ENCODE peak calls at places on chromosomes 16 and 17, in six cellular contexts. S is mesenchymal stem cell, G is IMR-90, U is neuronal stem cell, V is H1, Q is H9. I is an unnamed sample.

GRCh38 chr16:46748775-46749705 is 896 bp upstream of the MYLK3 start:
- DNase-seq in Q (no peak), U (no peak), S (peak), V (no peak), G (no peak), I (no peak)

GRCh38 chr17:43554857-43555256 is 8.7 kb upstream of the ETV4 start:
- DNase-seq in S (no peak), V (no peak), U (no peak), G (no peak), Q (no peak), I (no peak)

GRCh38 chr17:30363715-30364202 is 15.0 kb upstream of the CPD start:
- DNase-seq in G (peak), Q (no peak), V (no peak), U (no peak), S (peak), I (peak)

GRCh38 chr17:37774508-37774907 is 29.6 kb upstream of the HNF1B start:
- DNase-seq in G (no peak), Q (no peak), V (no peak), S (no peak), U (no peak), I (no peak)

GRCh38 chr17:30212750-30213149 is 22.7 kb downstream of the SLC6A4 start:
- DNase-seq in G (no peak), U (no peak), V (no peak), S (no peak), Q (no peak), I (peak)

GRCh38 chr17:50772251-50772650 is 4.9 kb upstream of the ANKRD40CL start:
- DNase-seq in G (no peak), Q (peak), S (no peak), V (no peak), U (no peak), I (no peak)

GRCh38 chr16:48385272-48385953 is at the start of gene SIAH1:
- DNase-seq in G (peak), Q (peak), U (peak), S (peak), V (peak), I (peak)

GRCh38 chr16:19291459-19291858 is 5.9 kb downstream of the CLEC19A start:
- DNase-seq in U (peak), V (no peak), S (peak), G (no peak), Q (peak), I (peak)

GRCh38 chr16:48123104-48123788 is 32.5 kb downstream of the ABCC12 start:
- DNase-seq in V (no peak), Q (no peak), G (peak), U (no peak), S (peak), I (peak)

GRCh38 chr16:11515540-11516430 is 70.9 kb downstream of the LITAF start:
- DNase-seq in Q (no peak), U (no peak), S (no peak), G (no peak), V (no peak), I (no peak)
- H4K91ac ChIP-seq in Q (no peak), U (no peak), S (no peak), G (no peak), V (no peak), I (no peak)

GRCh38 chr16:59090501-59090900 is 356.4 kb upstream of the GOT2 start:
- DNase-seq in U (no peak), G (no peak), S (no peak), V (no peak), Q (no peak), I (no peak)
- H4K91ac ChIP-seq in U (no peak), G (no peak), S (no peak), V (no peak), Q (no peak), I (no peak)

GRCh38 chr16:69039333-69039941 is 66.0 kb upstream of the HAS3 start:
- DNase-seq in Q (no peak), U (no peak), V (no peak), S (peak), G (peak), I (peak)

GRCh38 chr16:69035375-69035774 is 70.1 kb upstream of the HAS3 start:
- DNase-seq in U (no peak), G (no peak), S (no peak), V (no peak), Q (no peak), I (no peak)

GRCh38 chr16:69040144-69040909 is 65.1 kb upstream of the HAS3 start:
- DNase-seq in Q (no peak), U (no peak), S (peak), G (peak), V (no peak), I (no peak)

GRCh38 chr16:69036399-69037091 is 68.9 kb upstream of the HAS3 start:
- DNase-seq in G (no peak), Q (no peak), V (no peak), S (no peak), U (no peak), I (peak)

DNA sequence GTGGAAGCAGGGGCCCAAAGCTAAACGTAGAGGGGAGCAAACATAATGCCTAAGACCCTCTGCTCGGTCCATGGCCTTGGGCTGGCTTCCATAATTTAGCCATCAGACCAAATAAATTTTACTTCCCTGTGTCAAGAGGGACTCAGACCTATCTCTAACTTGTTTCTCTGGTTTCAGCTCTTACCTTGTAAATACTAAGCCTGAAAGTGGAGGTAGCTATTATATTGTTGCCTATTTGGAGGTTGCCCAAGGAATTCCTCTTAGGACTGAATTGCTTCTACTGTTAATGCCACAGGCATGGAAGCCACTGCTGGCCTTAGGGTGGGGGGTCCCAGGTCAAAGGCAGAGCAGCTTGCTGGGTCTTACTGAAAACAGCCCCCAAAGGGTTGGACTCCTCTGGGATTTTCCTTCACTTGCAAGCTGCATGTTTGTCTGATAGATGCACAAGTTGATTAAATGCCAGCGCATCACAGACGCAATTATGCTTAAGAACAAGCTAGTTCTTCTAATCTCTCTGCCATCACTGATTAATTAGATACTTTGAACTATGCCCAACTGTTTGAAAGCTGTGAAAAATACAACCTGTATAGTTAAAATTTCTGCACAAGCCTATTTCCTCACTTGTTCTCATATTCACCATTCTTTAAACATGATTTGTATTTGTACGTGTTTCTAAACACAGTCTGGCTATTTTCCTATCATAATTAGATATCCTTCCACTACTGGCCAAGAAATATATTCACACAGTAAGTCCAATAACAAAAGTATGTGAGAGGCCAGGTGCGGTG is 67.9 kb upstream of the HAS3 start:
- DNase-seq in Q (no peak), G (no peak), U (no peak), V (no peak), S (no peak), I (peak)
- H4K91ac ChIP-seq in Q (no peak), G (no peak), U (no peak), V (no peak), S (no peak), I (no peak)

DNA sequence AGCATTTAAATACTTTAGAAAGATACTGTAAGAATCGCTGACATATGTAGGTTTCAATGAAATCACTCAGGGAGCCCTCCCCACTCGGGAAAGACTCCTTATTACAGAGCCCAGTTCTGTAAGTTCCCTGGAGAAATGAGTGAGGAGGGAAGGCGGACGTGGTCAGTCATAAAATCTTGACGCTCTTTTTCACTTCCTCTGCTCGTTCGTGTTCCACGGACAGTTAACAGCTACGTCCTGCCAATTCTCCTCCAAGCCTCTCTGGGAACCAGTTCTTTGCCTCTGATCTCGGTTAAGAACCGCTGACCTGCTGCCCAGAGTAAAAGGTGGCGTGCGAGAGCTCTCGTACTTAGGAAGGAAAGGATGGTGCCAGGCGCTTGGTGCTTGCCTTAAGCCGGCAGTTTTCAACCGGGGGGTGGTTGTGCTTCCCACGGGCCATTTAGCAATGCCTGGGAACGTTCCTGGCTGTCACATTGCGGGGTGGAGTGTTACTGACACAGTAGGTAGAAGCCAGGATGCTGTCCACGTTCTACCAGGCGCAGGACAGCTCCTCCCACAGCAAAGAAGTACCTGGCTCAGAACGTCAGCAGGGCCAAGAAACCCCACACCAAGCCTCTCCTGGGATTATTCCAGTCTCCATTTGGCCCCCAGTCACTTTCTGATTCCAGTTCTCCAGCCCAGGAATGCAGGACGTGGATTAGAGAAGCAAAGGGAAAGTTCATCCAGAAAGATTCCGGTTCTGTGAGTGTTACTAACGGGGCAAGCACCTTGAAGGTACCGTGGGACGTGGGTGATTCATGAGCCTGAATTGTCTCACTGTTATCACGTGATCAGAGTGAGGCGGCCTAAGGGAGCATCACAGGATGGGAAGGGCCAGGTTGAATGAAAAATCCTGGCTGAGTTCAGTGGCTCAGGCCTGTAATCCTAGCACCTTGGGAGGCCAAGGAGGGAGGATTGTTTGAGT is 87.7 kb downstream of the MRM3 start:
- DNase-seq in U (no peak), G (peak), Q (no peak), V (no peak), S (peak), I (peak)
- H4K91ac ChIP-seq in U (no peak), G (no peak), Q (no peak), V (no peak), S (peak), I (peak)

GRCh38 chr17:62707425-62707739 is 79.9 kb downstream of the MRC2 start:
- DNase-seq in V (no peak), G (no peak), S (no peak), Q (peak), U (no peak), I (no peak)
- H4K91ac ChIP-seq in V (no peak), G (no peak), S (no peak), Q (no peak), U (no peak), I (no peak)

GRCh38 chr17:7792611-7793010 is 41.4 kb upstream of the KDM6B start:
- DNase-seq in S (no peak), G (no peak), Q (no peak), U (no peak), V (no peak), I (no peak)

GRCh38 chr17:7794063-7794663 is 39.9 kb upstream of the KDM6B start:
- DNase-seq in U (no peak), V (no peak), S (no peak), G (no peak), Q (no peak), I (no peak)

GRCh38 chr17:7801582-7801981 is 32.4 kb upstream of the KDM6B start:
- DNase-seq in Q (no peak), S (no peak), V (no peak), U (no peak), G (no peak), I (no peak)

GRCh38 chr17:7798839-7799238 is 35.2 kb upstream of the KDM6B start:
- DNase-seq in S (no peak), Q (no peak), G (no peak), V (no peak), U (no peak), I (no peak)

GRCh38 chr17:7797976-7798375 is 36.0 kb upstream of the KDM6B start:
- DNase-seq in G (no peak), V (no peak), U (no peak), Q (no peak), S (no peak), I (no peak)
- H4K91ac ChIP-seq in G (no peak), V (no peak), U (no peak), Q (no peak), S (no peak), I (no peak)

GRCh38 chr16:2487517-2487842 is 12.6 kb downstream of the TBC1D24 start:
- DNase-seq in S (no peak), G (peak), V (no peak), U (no peak), Q (no peak), I (no peak)
- H4K91ac ChIP-seq in S (no peak), G (no peak), V (no peak), U (no peak), Q (no peak), I (no peak)

DNA sequence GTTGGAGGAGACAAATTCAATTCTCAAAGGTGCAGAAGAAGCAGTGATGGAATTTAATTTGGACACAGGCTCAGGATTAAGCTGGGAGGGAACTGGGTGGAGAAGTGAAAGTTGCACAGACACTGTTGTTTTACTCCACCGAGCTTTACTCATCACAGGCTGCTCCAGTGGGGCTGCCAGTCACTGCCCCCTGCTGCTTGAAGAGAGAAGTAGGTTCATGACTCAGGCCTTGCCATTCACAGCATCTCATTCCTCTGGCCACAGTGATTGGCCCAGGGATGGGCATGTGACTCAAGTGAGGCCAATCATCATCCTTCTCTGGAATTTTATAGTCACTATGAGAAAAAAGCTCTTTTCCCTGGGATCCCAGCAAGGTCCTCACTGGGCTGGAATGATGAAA is 11.8 kb downstream of the GNAO1 start:
- DNase-seq in G (peak), U (no peak), V (no peak), Q (peak), S (peak), I (peak)
- H4K91ac ChIP-seq in G (no peak), U (no peak), V (no peak), Q (no peak), S (no peak), I (no peak)

GRCh38 chr17:28910534-28910933 is 7.7 kb upstream of the DHRS13 start:
- DNase-seq in Q (no peak), U (no peak), V (no peak), S (no peak), G (no peak), I (no peak)
- H4K91ac ChIP-seq in Q (no peak), U (no peak), V (no peak), S (no peak), G (no peak), I (no peak)

I was measured in trophoblast cell.